ENCODE peak calls at places on chromosome 13, in seven cellular contexts. C is breast epithelium, X is spleen, U is HCT116, F is GM12892, Q is H1, O is suprapubic skin. M is an unnamed sample.

GRCh38 chr13:113562866-113563265 is 21.7 kb upstream of the TFDP1 start:
- DNase-seq in C (peak), X (no peak), U (no peak), F (no peak), Q (no peak), O (peak), M (no peak)

GRCh38 chr13:87376081-87376480 is 295.1 kb upstream of the SLITRK5 start:
- DNase-seq in C (no peak), X (no peak), U (no peak), F (no peak), Q (no peak), O (no peak), M (no peak)

GRCh38 chr13:97133955-97134354 is 88.2 kb upstream of the MBNL2 start:
- DNase-seq in C (no peak), X (no peak), U (no peak), F (no peak), Q (no peak), O (no peak), M (no peak)

GRCh38 chr13:112873851-112874750 is 94.9 kb upstream of the MCF2L start:
- DNase-seq in C (peak), X (peak), U (peak), F (peak), Q (peak), O (peak), M (peak)

GRCh38 chr13:113090415-113090770 is 15.2 kb upstream of the F7 start:
- DNase-seq in C (no peak), X (peak), U (no peak), F (no peak), Q (no peak), O (no peak), M (no peak)

GRCh38 chr13:19070398-19070735 is 111.3 kb downstream of the TUBA3C start:
- DNase-seq in C (peak), X (no peak), U (no peak), F (no peak), Q (no peak), O (no peak), M (no peak)

GRCh38 chr13:103288114-103288513 is 221.9 kb upstream of the SLC10A2 start:
- DNase-seq in C (no peak), X (no peak), U (no peak), F (no peak), Q (no peak), O (no peak), M (no peak)

GRCh38 chr13:39892731-39893293 is 237.3 kb downstream of the COG6 start:
- DNase-seq in C (no peak), X (no peak), U (no peak), F (no peak), Q (no peak), O (no peak), M (no peak)

GRCh38 chr13:87094646-87095045 is 576.5 kb upstream of the SLITRK5 start:
- DNase-seq in C (no peak), X (no peak), U (no peak), F (no peak), Q (no peak), O (no peak), M (no peak)

GRCh38 chr13:21616880-21617279 is 12.9 kb upstream of the MICU2 start:
- DNase-seq in C (no peak), X (no peak), U (no peak), F (no peak), Q (no peak), O (no peak), M (peak)

GRCh38 chr13:95607363-95607762 is 37.1 kb downstream of the DZIP1 start:
- DNase-seq in C (no peak), X (no peak), U (no peak), F (no peak), Q (no peak), O (no peak), M (no peak)

GRCh38 chr13:43981512-43982301 is 102.0 kb downstream of the LACC1 start:
- DNase-seq in C (no peak), X (no peak), U (no peak), F (no peak), Q (no peak), O (no peak), M (no peak)

GRCh38 chr13:46526763-46527162 is 26.2 kb upstream of the LRCH1 start:
- DNase-seq in C (no peak), X (no peak), U (no peak), F (no peak), Q (no peak), O (no peak), M (no peak)

GRCh38 chr13:57633950-57634828 is 2.6 kb downstream of the PCDH17 start:
- DNase-seq in C (no peak), X (peak), U (no peak), F (no peak), Q (peak), O (no peak), M (no peak)

GRCh38 chr13:37364024-37364423 is 234.5 kb downstream of the POSTN start:
- DNase-seq in C (no peak), X (no peak), U (no peak), F (no peak), Q (no peak), O (no peak), M (no peak)

GRCh38 chr13:74889321-74889720 is 592.6 kb downstream of the TBC1D4 start:
- DNase-seq in C (no peak), X (no peak), U (no peak), F (no peak), Q (no peak), O (no peak), M (no peak)

GRCh38 chr13:48570225-48570828 is 37.4 kb upstream of the RCBTB2 start:
- DNase-seq in C (no peak), X (no peak), U (no peak), F (no peak), Q (no peak), O (no peak), M (no peak)

GRCh38 chr13:22154041-22154440 is 483.2 kb downstream of the FGF9 start:
- DNase-seq in C (no peak), X (no peak), U (no peak), F (no peak), Q (no peak), O (no peak), M (no peak)

GRCh38 chr13:21749410-21749809 is 78.5 kb downstream of the FGF9 start:
- DNase-seq in C (no peak), X (no peak), U (no peak), F (no peak), Q (no peak), O (no peak), M (no peak)

GRCh38 chr13:81116461-81117282 is 775.7 kb upstream of the SPRY2 start:
- DNase-seq in C (no peak), X (no peak), U (no peak), F (no peak), Q (no peak), O (no peak), M (no peak)

GRCh38 chr13:77353980-77354379 is 27.1 kb upstream of the MYCBP2 start:
- DNase-seq in C (no peak), X (no peak), U (no peak), F (no peak), Q (no peak), O (no peak), M (no peak)

GRCh38 chr13:109145631-109146030 is 516.2 kb downstream of the MYO16 start:
- DNase-seq in C (no peak), X (no peak), U (peak), F (no peak), Q (no peak), O (no peak), M (peak)

GRCh38 chr13:47796816-47797215 is 204.3 kb downstream of the SUCLA2 start:
- DNase-seq in C (no peak), X (no peak), U (no peak), F (no peak), Q (no peak), O (no peak), M (no peak)

GRCh38 chr13:46609726-46610125 is 56.8 kb downstream of the LRCH1 start:
- DNase-seq in C (no peak), X (no peak), U (no peak), F (no peak), Q (no peak), O (no peak), M (no peak)

GRCh38 chr13:80841346-80841882 is 500.5 kb upstream of the SPRY2 start:
- DNase-seq in C (no peak), X (no peak), U (no peak), F (no peak), Q (no peak), O (no peak), M (no peak)

GRCh38 chr13:103002279-103002678 is 63.9 kb downstream of the SLC10A2 start:
- DNase-seq in C (no peak), X (no peak), U (no peak), F (no peak), Q (no peak), O (no peak), M (no peak)

GRCh38 chr13:51608857-51609406 is 24.7 kb downstream of the WDFY2 start:
- DNase-seq in C (no peak), X (no peak), U (no peak), F (no peak), Q (no peak), O (no peak), M (no peak)

GRCh38 chr13:42280537-42280936 is 8.6 kb downstream of the AKAP11 start:
- DNase-seq in C (no peak), X (no peak), U (no peak), F (no peak), Q (no peak), O (no peak), M (no peak)

GRCh38 chr13:27960362-27961226 is 8.5 kb downstream of the CDX2 start:
- DNase-seq in C (peak), X (peak), U (no peak), F (no peak), Q (peak), O (no peak), M (peak)

DNA sequence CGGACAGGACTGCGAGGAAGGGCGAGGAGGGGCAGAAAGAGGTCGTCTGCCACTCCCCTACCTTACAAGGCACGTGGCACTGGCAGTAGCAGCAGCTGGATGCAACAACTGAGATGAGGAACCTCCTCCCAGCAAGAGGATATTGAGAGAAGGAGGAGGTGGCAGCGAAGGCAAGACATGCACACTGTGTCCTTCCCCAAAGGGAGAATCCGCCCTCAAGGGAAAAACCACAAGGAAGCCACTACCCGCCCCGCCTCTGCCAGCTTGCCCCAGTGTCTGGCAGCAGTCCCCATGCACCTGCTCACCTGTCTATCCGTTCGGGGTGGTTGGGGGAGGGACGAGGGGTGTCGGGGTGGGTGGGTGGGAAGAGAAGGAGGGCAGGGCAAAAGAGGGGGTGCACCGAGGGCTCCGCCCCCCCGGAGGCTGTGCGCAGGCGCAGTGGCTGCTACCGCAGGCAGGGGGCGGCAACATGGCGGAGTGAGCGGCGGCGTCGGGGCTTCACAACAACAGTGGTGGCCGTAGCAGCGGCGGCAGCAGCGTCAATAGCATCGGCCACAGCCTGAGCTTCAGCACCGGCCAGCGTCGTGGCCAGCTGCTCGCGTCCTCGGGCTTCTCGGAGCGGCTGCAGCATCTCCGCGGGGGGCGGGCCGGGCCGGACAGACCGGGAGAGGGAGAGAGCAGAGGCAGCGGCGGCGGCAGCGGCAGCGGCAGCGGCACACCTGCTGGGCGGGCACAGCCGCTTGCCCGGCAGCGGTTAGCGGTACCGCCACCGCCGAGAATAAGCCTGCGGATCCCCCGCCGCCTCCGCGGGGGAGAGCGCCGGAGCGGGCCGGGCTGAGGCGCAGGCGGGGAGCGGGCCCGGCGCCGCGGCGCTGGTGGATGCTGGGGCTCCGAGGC is at the start of gene NBEA:
- DNase-seq in C (peak), X (peak), U (peak), F (peak), Q (peak), O (peak), M (peak)
- TF ChIP-seq POLR2A in C (no peak), X (no peak), U (peak), F (no peak), Q (peak), O (no peak), M (no peak)

DNA sequence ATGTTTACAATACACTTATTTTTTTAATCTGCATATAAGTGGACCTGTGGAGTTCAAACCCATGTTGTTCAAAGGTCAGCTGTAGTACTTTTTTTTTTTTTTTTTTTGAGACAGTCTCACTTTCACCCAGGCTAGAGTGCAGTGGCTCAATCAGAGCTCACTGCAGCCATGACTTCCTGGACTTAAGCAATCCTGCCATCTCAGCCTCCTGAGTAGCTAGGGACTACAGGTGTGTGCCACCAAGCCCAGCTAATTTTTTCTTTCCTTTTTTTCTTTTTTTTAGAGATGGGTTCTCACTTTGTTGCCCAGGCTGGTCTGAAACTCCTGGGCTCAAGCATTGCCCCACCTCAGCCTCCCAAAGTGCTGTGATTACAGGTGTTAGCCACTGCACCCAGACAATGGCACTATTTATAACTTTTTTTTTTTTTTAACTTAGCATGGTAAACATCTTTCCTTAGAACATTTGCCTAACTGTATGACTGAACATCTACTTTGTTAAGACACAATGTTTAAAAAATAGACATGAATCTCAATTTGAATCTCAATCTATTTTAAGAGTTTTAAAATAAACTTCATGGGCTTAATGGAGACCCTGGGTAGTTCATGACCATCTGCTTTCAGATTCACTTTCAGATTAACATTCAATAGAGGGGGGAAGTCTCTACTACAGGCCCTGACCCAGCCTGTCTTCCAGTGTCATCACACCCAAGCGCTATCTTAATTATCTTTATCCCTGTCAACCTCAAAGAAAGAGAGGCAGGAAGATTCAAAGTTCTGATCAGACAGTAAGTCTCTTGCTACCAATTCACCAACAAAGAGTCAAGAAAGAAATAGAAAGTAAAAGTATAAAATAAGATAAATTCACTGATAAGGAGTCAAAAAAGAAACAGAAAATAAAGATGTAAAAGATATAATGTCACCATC is 97.7 kb upstream of the DOCK9 start:
- DNase-seq in C (no peak), X (no peak), U (no peak), F (no peak), Q (no peak), O (no peak), M (no peak)
- TF ChIP-seq POLR2AphosphoS5 in C (no peak), X (no peak), U (no peak), F (no peak), Q (no peak), O (no peak), M (no peak)

GRCh38 chr13:32427852-32428580 is at the start of gene N4BP2L1:
- DNase-seq in C (peak), X (peak), U (no peak), F (peak), Q (peak), O (peak), M (peak)
- TF ChIP-seq POLR2A in C (peak), X (peak), U (no peak), F (peak), Q (no peak), O (peak), M (peak)

GRCh38 chr13:75993823-75994222 is 357.7 kb downstream of the LMO7 start:
- DNase-seq in C (no peak), X (no peak), U (no peak), F (no peak), Q (no peak), O (no peak), M (no peak)

GRCh38 chr13:75995966-75996365 is 359.8 kb downstream of the LMO7 start:
- DNase-seq in C (no peak), X (no peak), U (no peak), F (no peak), Q (no peak), O (no peak), M (no peak)

GRCh38 chr13:75996582-75996981 is 360.5 kb downstream of the LMO7 start:
- DNase-seq in C (no peak), X (no peak), U (no peak), F (no peak), Q (no peak), O (no peak), M (no peak)

DNA sequence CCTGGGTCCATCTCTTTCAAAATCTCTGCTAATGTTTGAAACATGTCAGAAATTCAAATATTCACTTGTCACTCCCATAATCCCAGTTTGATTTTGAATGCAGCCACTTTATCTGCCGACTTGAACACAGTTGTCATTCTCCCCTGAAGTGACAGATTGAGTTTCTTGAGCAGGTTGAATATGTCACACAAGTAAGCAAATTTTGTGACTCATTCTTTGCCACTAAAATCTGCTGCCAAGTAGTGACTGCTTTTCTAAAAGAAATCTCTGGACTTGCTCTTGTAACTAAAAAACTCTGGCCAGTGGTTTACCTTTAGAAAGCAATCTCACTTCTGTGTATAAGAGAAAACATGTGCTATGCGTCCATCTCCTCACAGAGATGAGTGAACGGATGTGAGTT is 357.1 kb downstream of the LMO7 start:
- DNase-seq in C (no peak), X (no peak), U (no peak), F (no peak), Q (no peak), O (no peak), M (no peak)
- TF ChIP-seq POLR2AphosphoS5 in C (no peak), X (no peak), U (no peak), F (no peak), Q (no peak), O (no peak), M (no peak)

GRCh38 chr13:98977568-98978270 is at the start of gene DOCK9:
- DNase-seq in C (no peak), X (no peak), U (no peak), F (no peak), Q (peak), O (no peak), M (peak)
- TF ChIP-seq POLR2A in C (no peak), X (no peak), U (no peak), F (no peak), Q (no peak), O (no peak), M (no peak)

GRCh38 chr13:107838592-107839161 is 376.7 kb downstream of the LIG4 start:
- DNase-seq in C (no peak), X (no peak), U (no peak), F (no peak), Q (no peak), O (no peak), M (no peak)
- TF ChIP-seq POLR2AphosphoS5 in C (no peak), X (no peak), U (no peak), F (no peak), Q (no peak), O (no peak), M (no peak)

M was measured in transverse colon.